ENCODE peak calls at places on chromosomes 6 and 20, in five cellular contexts. E, W, I, D and C are unnamed samples. For H3K4me1, the result is how much of the 10 kb centered on the place peaks cover.

GRCh38 chr20:32832664-32833063 is 12.9 kb downstream of the MAPRE1 start:
- DNase-seq in E (no peak), I (no peak), D (no peak), W (no peak), C (no peak)

GRCh38 chr20:33415948-33416347 is 14.6 kb upstream of the CDK5RAP1 start:
- DNase-seq in E (no peak), W (no peak), D (peak), I (no peak), C (peak)

GRCh38 chr20:51767867-51768758 is at the start of gene ATP9A:
- DNase-seq in D (no peak), W (no peak), E (no peak), I (no peak), C (no peak)

GRCh38 chr6:169933839-169934698 is 182.6 kb downstream of the ERMARD start:
- DNase-seq in W (no peak), I (no peak), D (no peak), E (no peak), C (no peak)

GRCh38 chr20:19015326-19015725 is 197.1 kb upstream of the SLC24A3 start:
- DNase-seq in E (no peak), W (no peak), D (no peak), I (no peak), C (no peak)

GRCh38 chr20:46414608-46415007 is 8.2 kb upstream of the ELMO2 start:
- DNase-seq in E (no peak), I (no peak), D (no peak), W (no peak), C (no peak)

GRCh38 chr6:169386431-169387057 is 132.9 kb upstream of the THBS2 start:
- DNase-seq in E (no peak), D (no peak), I (no peak), W (no peak), C (no peak)

GRCh38 chr6:116764961-116765841 is at the start of gene FAM162B:
- DNase-seq in D (no peak), E (peak), W (no peak), I (no peak), C (no peak)

GRCh38 chr20:34952676-34953075 is 2.9 kb downstream of the GSS start:
- DNase-seq in D (peak), W (no peak), E (no peak), I (no peak), C (no peak)

GRCh38 chr6:52364480-52365166 is 2.7 kb downstream of the PAQR8 start:
- DNase-seq in D (no peak), W (no peak), I (no peak), E (no peak), C (no peak)

DNA sequence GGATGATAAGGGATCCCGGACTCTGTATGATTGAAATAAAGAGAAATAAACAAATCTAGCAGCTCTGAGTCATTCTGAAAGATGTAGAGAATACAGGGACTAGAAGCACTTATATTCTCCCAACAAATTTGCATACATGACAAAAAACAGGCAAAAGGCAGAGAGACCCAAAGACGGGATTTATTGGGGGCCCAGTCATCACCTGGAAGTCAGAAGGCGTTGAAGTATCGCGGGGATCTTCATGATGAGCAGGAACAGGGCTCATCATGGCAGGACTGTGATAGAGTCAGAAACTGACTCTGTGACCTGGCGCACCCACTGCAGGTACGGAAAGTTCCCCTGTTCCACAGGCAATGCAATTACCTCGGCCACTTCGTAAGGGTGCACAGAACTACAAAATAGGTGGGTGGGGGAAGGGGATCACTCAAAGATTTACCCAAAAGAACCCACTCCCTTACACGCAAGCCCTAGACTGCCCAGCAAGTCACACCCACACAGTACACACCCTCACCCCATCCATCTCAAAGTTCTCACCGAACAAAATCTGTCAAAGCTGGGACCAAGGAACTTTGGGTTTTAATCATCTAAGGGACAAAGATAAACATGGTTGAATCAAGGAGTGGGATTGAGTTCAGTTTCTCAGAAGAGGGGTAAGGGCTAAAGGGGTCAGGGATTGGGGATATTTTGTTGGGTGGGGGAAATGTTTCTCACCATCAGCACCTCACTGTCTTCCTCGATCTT is 1.4 kb downstream of the CUTA start:
- DNase-seq in I (no peak), D (no peak), E (peak), W (no peak), C (no peak)
- H3K4me1 ChIP-seq in I (under half), D (half or more), E (under half), W (under half), C (half or more)

GRCh38 chr20:22403860-22404608 is 180.3 kb downstream of the FOXA2 start:
- DNase-seq in W (no peak), D (no peak), E (peak), I (no peak), C (no peak)
- H3K4me3 ChIP-seq in W (peak), D (no peak), E (peak), I (no peak), C (no peak)

GRCh38 chr20:44580581-44581268 is 1.7 kb upstream of the PKIG start:
- DNase-seq in E (peak), I (peak), D (peak), W (no peak), C (no peak)
- H3K27ac ChIP-seq in E (peak), I (no peak), D (peak), W (peak), C (peak)

GRCh38 chr20:41051426-41051825 is 22.8 kb downstream of the TOP1 start:
- DNase-seq in D (no peak), W (no peak), I (no peak), E (no peak), C (no peak)
- H3K4me1 ChIP-seq in D (half or more), W (under half), I (half or more), E (half or more), C (half or more)

GRCh38 chr6:86938814-86939213 is 1.5 kb downstream of the HTR1E start:
- DNase-seq in D (no peak), W (no peak), I (no peak), E (no peak), C (no peak)

GRCh38 chr6:86943819-86944407 is 6.6 kb downstream of the HTR1E start:
- DNase-seq in D (no peak), I (no peak), W (no peak), E (no peak), C (no peak)

GRCh38 chr6:86937219-86938079 is at the start of gene HTR1E:
- DNase-seq in E (peak), D (peak), W (no peak), I (no peak), C (no peak)

GRCh38 chr6:86942761-86943526 is 5.6 kb downstream of the HTR1E start:
- DNase-seq in W (no peak), E (no peak), I (no peak), D (no peak), C (no peak)
- H3K4me3 ChIP-seq in W (no peak), E (no peak), I (no peak), D (no peak), C (no peak)

DNA sequence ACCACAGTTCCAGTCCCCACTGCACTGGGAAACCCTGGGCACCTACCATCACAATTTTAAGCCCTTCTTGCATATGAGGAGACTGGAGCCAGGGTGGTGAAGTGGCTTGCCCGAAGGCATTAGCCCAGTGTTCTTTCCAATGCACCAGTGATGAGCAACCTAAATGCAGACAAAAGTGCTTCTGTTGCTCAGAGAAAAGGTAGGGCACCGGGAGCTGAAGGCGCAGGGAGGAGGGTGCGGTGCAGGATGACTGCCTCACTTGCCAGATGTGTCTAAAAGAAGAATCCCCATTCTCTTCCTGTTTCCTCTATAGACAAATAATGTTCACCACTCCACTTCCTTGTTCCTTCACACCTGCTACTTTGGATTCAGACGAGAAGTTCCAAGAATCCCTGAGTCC is 86.5 kb downstream of the QRSL1 start:
- DNase-seq in D (peak), E (no peak), W (no peak), I (no peak), C (peak)
- H3K27ac ChIP-seq in D (peak), E (no peak), W (no peak), I (no peak), C (peak)

DNA sequence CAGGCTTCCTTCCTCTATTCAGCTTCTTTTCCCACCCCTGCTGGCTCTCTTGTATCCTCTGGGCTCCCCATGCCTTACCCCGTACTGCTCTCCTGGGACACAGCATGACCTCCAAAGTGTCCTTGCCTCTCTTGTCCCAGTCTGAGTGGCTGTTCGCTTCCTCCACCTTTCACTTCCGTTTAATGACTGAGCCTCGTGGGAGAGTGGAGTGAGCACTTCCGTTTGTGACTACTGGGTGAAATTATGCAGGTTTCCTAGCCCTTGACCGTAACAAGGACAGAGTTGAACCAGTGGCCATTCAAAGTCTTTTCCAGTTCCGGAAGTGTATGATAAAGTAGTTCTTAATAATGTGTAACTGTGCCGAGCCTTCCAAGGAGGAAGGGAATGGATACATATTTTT is 109.2 kb downstream of the ARID1B start:
- DNase-seq in I (no peak), E (no peak), W (no peak), D (peak), C (peak)
- H3K4me1 ChIP-seq in I (under half), E (under half), W (under half), D (half or more), C (half or more)

GRCh38 chr20:25408890-25409289 is 1.4 kb downstream of the GINS1 start:
- DNase-seq in E (no peak), D (no peak), I (no peak), W (no peak), C (no peak)
- H3K4me3 ChIP-seq in E (peak), D (peak), I (peak), W (peak), C (peak)

GRCh38 chr20:63847374-63848002 is 13.8 kb upstream of the ABHD16B start:
- DNase-seq in I (no peak), E (no peak), W (no peak), D (no peak), C (no peak)
- H3K27ac ChIP-seq in I (no peak), E (no peak), W (peak), D (no peak), C (no peak)

GRCh38 chr6:131023834-131024504 is 39.1 kb downstream of the EPB41L2 start:
- DNase-seq in E (peak), D (no peak), W (no peak), I (no peak), C (no peak)
- H3K4me1 ChIP-seq in E (under half), D (under half), W (under half), I (under half), C (under half)